ENCODE peak calls at places on chromosomes 5 and 9, in five cellular contexts. U is Calu3; X is activated T-cell treated with anti-CD3 and anti-CD28 coated beads, Interleukin-2, amount 50 U/mL, for 24 hours; N is suprapubic skin; G is stimulated activated CD4-positive, alpha-beta T cell treated with anti-CD3 and anti-CD28 coated beads, Interleukin-15, amount 100 ng/mL, for 24 hours. I is an unnamed sample.

GRCh38 chr5:119582987-119583386 is 46.4 kb upstream of the FAM170A start:
- DNase-seq in U (no peak), X (no peak), N (no peak), G (no peak), I (no peak)

GRCh38 chr5:102638316-102638715 is 116.8 kb upstream of the PAM start:
- DNase-seq in U (no peak), X (no peak), N (no peak), G (no peak), I (no peak)

GRCh38 chr5:870973-871372 is 20.2 kb upstream of the ZDHHC11 start:
- DNase-seq in U (no peak), X (no peak), N (no peak), G (no peak), I (no peak)

GRCh38 chr9:136859821-136860269 is 6.3 kb downstream of the EDF1 start:
- DNase-seq in U (no peak), X (no peak), N (no peak), G (peak; percentile 5), I (no peak)

GRCh38 chr9:92183449-92183848 is 68.2 kb upstream of the SPTLC1 start:
- DNase-seq in U (no peak), X (no peak), N (no peak), G (no peak), I (no peak)

GRCh38 chr9:131679261-131680020 is 60.4 kb downstream of the RAPGEF1 start:
- DNase-seq in U (no peak), X (no peak), N (no peak), G (no peak), I (no peak)

GRCh38 chr5:57171818-57172465 is 1.9 kb upstream of the GPBP1 start:
- DNase-seq in U (peak; percentile 71), X (no peak), N (no peak), G (peak; percentile 59), I (peak; percentile 45)

GRCh38 chr5:52024363-52024762 is 641.1 kb downstream of the ISL1 start:
- DNase-seq in U (no peak), X (no peak), N (no peak), G (no peak), I (no peak)

GRCh38 chr9:137150485-137151060 is 11.6 kb downstream of the GRIN1 start:
- DNase-seq in U (no peak), X (no peak), N (no peak), G (no peak), I (peak; percentile 66)

GRCh38 chr9:122402403-122403268 is 31.8 kb downstream of the PTGS1 start:
- DNase-seq in U (peak; percentile 50), X (peak; percentile 38), N (no peak), G (peak; percentile 66), I (peak; percentile 58)

GRCh38 chr9:132160802-132161742 is 786 bp upstream of the NTNG2 start:
- DNase-seq in U (no peak), X (peak; percentile 66), N (no peak), G (peak; percentile 71), I (peak; percentile 59)

GRCh38 chr5:121182788-121183490 is 668.7 kb upstream of the FTMT start:
- DNase-seq in U (no peak), X (no peak), N (no peak), G (no peak), I (no peak)

GRCh38 chr5:22649076-22649475 is 204.1 kb downstream of the CDH12 start:
- DNase-seq in U (peak; percentile 46), X (no peak), N (no peak), G (no peak), I (no peak)

I was measured in activated naive CD8-positive, alpha-beta T cell treated with anti-CD3 and anti-CD28 coated beads for 36 hours.